ENCODE peak calls at places on chromosomes 2 and 18, in ten cellular contexts. J is heart right ventricle, S is SJSA1, V is ovary, L is right cardiac atrium, F is GM23248, T is body of pancreas, A is stomach, O is thoracic aorta, Q is lower lobe of right lung. Z is an unnamed sample. For H3K4me1, the result is how much of the 10 kb centered on the place peaks cover.

GRCh38 chr2:138327967-138328366 is 173.6 kb upstream of the SPOPL start:
- DNase-seq in J (no peak), S (no peak), V (no peak), L (no peak), F (no peak), T (no peak), A (no peak), O (no peak), Q (no peak), Z (no peak)

GRCh38 chr2:67476808-67477790 is 80.0 kb downstream of the ETAA1 start:
- DNase-seq in J (no peak), S (no peak), V (no peak), L (peak), F (peak), T (peak), A (no peak), O (no peak), Q (no peak), Z (no peak)

GRCh38 chr18:54772081-54772480 is 56.2 kb upstream of the RAB27B start:
- DNase-seq in J (no peak), S (no peak), V (no peak), L (no peak), F (peak), T (no peak), A (no peak), O (no peak), Q (no peak), Z (no peak)

GRCh38 chr18:11986061-11986460 is 4.8 kb downstream of the IMPA2 start:
- DNase-seq in J (no peak), S (no peak), V (no peak), L (no peak), F (no peak), T (no peak), A (no peak), O (no peak), Q (no peak), Z (peak)

GRCh38 chr2:189370719-189371118 is 70.6 kb upstream of the WDR75 start:
- DNase-seq in J (no peak), S (no peak), V (no peak), L (no peak), F (peak), T (no peak), A (no peak), O (no peak), Q (no peak), Z (no peak)

GRCh38 chr2:27303093-27304025 is 4.9 kb downstream of the UCN start:
- DNase-seq in J (peak), S (peak), V (no peak), L (peak), F (peak), T (peak), A (peak), O (no peak), Q (no peak), Z (no peak)

GRCh38 chr18:45684341-45685115 is 39.5 kb upstream of the SLC14A1 start:
- DNase-seq in J (no peak), S (no peak), V (no peak), L (no peak), F (peak), T (no peak), A (no peak), O (no peak), Q (no peak), Z (no peak)

GRCh38 chr2:200752835-200753234 is 58.9 kb upstream of the BZW1 start:
- DNase-seq in J (no peak), S (no peak), V (no peak), L (no peak), F (no peak), T (no peak), A (no peak), O (no peak), Q (no peak), Z (no peak)

GRCh38 chr2:25623361-25623760 is 50.0 kb downstream of the DTNB start:
- DNase-seq in J (no peak), S (no peak), V (no peak), L (no peak), F (no peak), T (no peak), A (no peak), O (no peak), Q (no peak), Z (no peak)

GRCh38 chr2:143852748-143853147 is 667.2 kb downstream of the ZEB2 start:
- DNase-seq in J (no peak), S (no peak), V (no peak), L (no peak), F (no peak), T (no peak), A (no peak), O (no peak), Q (no peak), Z (no peak)

GRCh38 chr18:420661-421060 is 79.8 kb downstream of the COLEC12 start:
- DNase-seq in J (no peak), S (no peak), V (no peak), L (no peak), F (no peak), T (no peak), A (no peak), O (no peak), Q (no peak), Z (no peak)

GRCh38 chr2:148720501-148720998 is 76.0 kb downstream of the EPC2 start:
- DNase-seq in J (no peak), S (no peak), V (peak), L (peak), F (peak), T (peak), A (peak), O (no peak), Q (peak), Z (peak)

GRCh38 chr2:197827618-197828017 is 23.2 kb downstream of the PLCL1 start:
- DNase-seq in J (no peak), S (no peak), V (no peak), L (no peak), F (peak), T (no peak), A (no peak), O (no peak), Q (no peak), Z (no peak)

GRCh38 chr2:29247336-29247914 is 132.2 kb downstream of the CLIP4 start:
- DNase-seq in J (no peak), S (no peak), V (no peak), L (no peak), F (no peak), T (no peak), A (no peak), O (no peak), Q (no peak), Z (no peak)

GRCh38 chr18:5982332-5982731 is 87.0 kb upstream of the TMEM200C start:
- DNase-seq in J (no peak), S (no peak), V (no peak), L (no peak), F (no peak), T (no peak), A (no peak), O (no peak), Q (no peak), Z (no peak)

GRCh38 chr2:144834363-144834762 is 314.4 kb upstream of the ZEB2 start:
- DNase-seq in J (no peak), S (no peak), V (no peak), L (no peak), F (peak), T (no peak), A (no peak), O (no peak), Q (no peak), Z (no peak)

GRCh38 chr2:8135051-8135675 is 546.7 kb upstream of the ID2 start:
- DNase-seq in J (peak), S (no peak), V (no peak), L (peak), F (no peak), T (no peak), A (no peak), O (no peak), Q (no peak), Z (no peak)

GRCh38 chr18:49609416-49610284 is 47.8 kb downstream of the LIPG start:
- DNase-seq in J (no peak), S (no peak), V (no peak), L (no peak), F (peak), T (no peak), A (no peak), O (no peak), Q (no peak), Z (no peak)

GRCh38 chr18:31061945-31062344 is 19.4 kb upstream of the DSC3 start:
- DNase-seq in J (no peak), S (no peak), V (no peak), L (no peak), F (no peak), T (no peak), A (no peak), O (no peak), Q (no peak), Z (no peak)

GRCh38 chr2:71588497-71588896 is 135.1 kb downstream of the DYSF start:
- DNase-seq in J (no peak), S (no peak), V (no peak), L (no peak), F (no peak), T (no peak), A (no peak), O (no peak), Q (no peak), Z (no peak)

GRCh38 chr2:234881413-234882241 is 70.2 kb upstream of the SH3BP4 start:
- DNase-seq in J (peak), S (peak), V (peak), L (peak), F (peak), T (peak), A (peak), O (peak), Q (peak), Z (peak)

GRCh38 chr2:42223822-42224268 is 54.7 kb downstream of the EML4 start:
- DNase-seq in J (no peak), S (no peak), V (no peak), L (no peak), F (peak), T (no peak), A (no peak), O (no peak), Q (no peak), Z (no peak)

GRCh38 chr2:205060269-205060668 is 515.0 kb downstream of the PARD3B start:
- DNase-seq in J (no peak), S (no peak), V (no peak), L (no peak), F (peak), T (no peak), A (no peak), O (no peak), Q (no peak), Z (no peak)

GRCh38 chr18:28110924-28111323 is 66.0 kb downstream of the CDH2 start:
- DNase-seq in J (no peak), S (no peak), V (no peak), L (no peak), F (no peak), T (no peak), A (no peak), O (no peak), Q (no peak), Z (peak)

GRCh38 chr2:27909901-27910300 is 19.4 kb downstream of the BABAM2 start:
- DNase-seq in J (no peak), S (no peak), V (no peak), L (no peak), F (no peak), T (no peak), A (no peak), O (no peak), Q (no peak), Z (no peak)

GRCh38 chr2:73536133-73536532 is 106.1 kb downstream of the NAT8 start:
- DNase-seq in J (no peak), S (no peak), V (no peak), L (no peak), F (no peak), T (no peak), A (no peak), O (no peak), Q (no peak), Z (no peak)

GRCh38 chr2:15738965-15739364 is 147.3 kb downstream of the DDX1 start:
- DNase-seq in J (no peak), S (no peak), V (no peak), L (no peak), F (no peak), T (no peak), A (no peak), O (no peak), Q (no peak), Z (no peak)

GRCh38 chr2:233210843-233211600 is 40.5 kb upstream of the ATG16L1 start:
- DNase-seq in J (peak), S (peak), V (peak), L (peak), F (peak), T (peak), A (peak), O (no peak), Q (peak), Z (peak)

GRCh38 chr18:65749881-65750280 is 931 bp upstream of the CDH7 start:
- DNase-seq in J (no peak), S (no peak), V (no peak), L (no peak), F (no peak), T (no peak), A (no peak), O (no peak), Q (no peak), Z (no peak)

GRCh38 chr2:4898706-4899105 is 793.5 kb upstream of the SOX11 start:
- DNase-seq in J (no peak), S (no peak), V (no peak), L (no peak), F (no peak), T (no peak), A (no peak), O (no peak), Q (no peak), Z (no peak)

GRCh38 chr2:178205853-178206516 is 11.7 kb downstream of the OSBPL6 start:
- DNase-seq in J (no peak), S (no peak), V (no peak), L (no peak), F (peak), T (no peak), A (no peak), O (no peak), Q (no peak), Z (no peak)

GRCh38 chr18:45954070-45954712 is 12.9 kb downstream of the EPG5 start:
- DNase-seq in J (no peak), S (peak), V (no peak), L (no peak), F (peak), T (no peak), A (no peak), O (no peak), Q (no peak), Z (no peak)

GRCh38 chr2:62202019-62202722 is 6.3 kb downstream of the B3GNT2 start:
- DNase-seq in J (no peak), S (no peak), V (no peak), L (no peak), F (no peak), T (no peak), A (no peak), O (no peak), Q (no peak), Z (no peak)

GRCh38 chr2:86372641-86373502 is 35.4 kb upstream of the REEP1 start:
- DNase-seq in J (no peak), S (no peak), V (no peak), L (no peak), F (peak), T (peak), A (peak), O (no peak), Q (no peak), Z (no peak)

GRCh38 chr2:113175101-113175628 is 1.4 kb downstream of the PSD4 start:
- DNase-seq in J (no peak), S (no peak), V (no peak), L (no peak), F (no peak), T (peak), A (peak), O (no peak), Q (no peak), Z (peak)

GRCh38 chr2:169573160-169573973 is at the start of gene FASTKD1:
- DNase-seq in J (peak), S (peak), V (peak), L (peak), F (peak), T (peak), A (peak), O (peak), Q (peak), Z (peak)

GRCh38 chr2:98914713-98915580 is 21.1 kb downstream of the CRACDL start:
- DNase-seq in J (no peak), S (no peak), V (no peak), L (no peak), F (no peak), T (no peak), A (peak), O (no peak), Q (no peak), Z (no peak)

GRCh38 chr2:38603402-38604265 is 906 bp upstream of the HNRNPLL start:
- DNase-seq in J (peak), S (peak), V (peak), L (peak), F (peak), T (peak), A (peak), O (no peak), Q (peak), Z (peak)

GRCh38 chr2:60553992-60554648 is 666 bp upstream of the BCL11A start:
- DNase-seq in J (peak), S (no peak), V (no peak), L (peak), F (peak), T (peak), A (no peak), O (no peak), Q (peak), Z (peak)

GRCh38 chr2:60555794-60556161 is 2.3 kb upstream of the BCL11A start:
- DNase-seq in J (no peak), S (no peak), V (no peak), L (no peak), F (no peak), T (no peak), A (no peak), O (no peak), Q (no peak), Z (no peak)

GRCh38 chr2:60554649-60555065 is 1.2 kb upstream of the BCL11A start:
- DNase-seq in J (no peak), S (no peak), V (no peak), L (peak), F (no peak), T (peak), A (no peak), O (no peak), Q (no peak), Z (peak)

GRCh38 chr2:60556441-60556997 is 3.1 kb upstream of the BCL11A start:
- DNase-seq in J (no peak), S (no peak), V (no peak), L (peak), F (no peak), T (peak), A (no peak), O (no peak), Q (no peak), Z (no peak)

GRCh38 chr2:60555066-60555793 is 1.8 kb upstream of the BCL11A start:
- DNase-seq in J (peak), S (no peak), V (no peak), L (peak), F (peak), T (peak), A (peak), O (no peak), Q (peak), Z (peak)
- H3K4me1 ChIP-seq in J (under half), S (under half), V (under half), L (under half), F (under half), T (under half), A (half or more), O (half or more), Q (half or more), Z (under half)

GRCh38 chr2:96259497-96259921 is 6.3 kb downstream of the TMEM127 start:
- DNase-seq in J (no peak), S (no peak), V (no peak), L (no peak), F (no peak), T (peak), A (peak), O (no peak), Q (peak), Z (no peak)

GRCh38 chr2:96256611-96257113 is 9.1 kb downstream of the TMEM127 start:
- DNase-seq in J (no peak), S (no peak), V (no peak), L (no peak), F (no peak), T (no peak), A (no peak), O (no peak), Q (no peak), Z (no peak)

GRCh38 chr2:96260404-96261260 is 5.2 kb downstream of the TMEM127 start:
- DNase-seq in J (peak), S (peak), V (peak), L (peak), F (peak), T (peak), A (peak), O (peak), Q (peak), Z (peak)

GRCh38 chr2:96261328-96262003 is 4.3 kb downstream of the TMEM127 start:
- DNase-seq in J (no peak), S (no peak), V (no peak), L (no peak), F (no peak), T (no peak), A (no peak), O (no peak), Q (no peak), Z (no peak)

GRCh38 chr2:96258393-96259022 is 7.3 kb downstream of the TMEM127 start:
- DNase-seq in J (no peak), S (no peak), V (no peak), L (no peak), F (no peak), T (no peak), A (no peak), O (no peak), Q (no peak), Z (no peak)
- H3K27ac ChIP-seq in J (peak), S (no peak), V (no peak), L (peak), F (peak), T (peak), A (peak), O (peak), Q (peak), Z (peak)

DNA sequence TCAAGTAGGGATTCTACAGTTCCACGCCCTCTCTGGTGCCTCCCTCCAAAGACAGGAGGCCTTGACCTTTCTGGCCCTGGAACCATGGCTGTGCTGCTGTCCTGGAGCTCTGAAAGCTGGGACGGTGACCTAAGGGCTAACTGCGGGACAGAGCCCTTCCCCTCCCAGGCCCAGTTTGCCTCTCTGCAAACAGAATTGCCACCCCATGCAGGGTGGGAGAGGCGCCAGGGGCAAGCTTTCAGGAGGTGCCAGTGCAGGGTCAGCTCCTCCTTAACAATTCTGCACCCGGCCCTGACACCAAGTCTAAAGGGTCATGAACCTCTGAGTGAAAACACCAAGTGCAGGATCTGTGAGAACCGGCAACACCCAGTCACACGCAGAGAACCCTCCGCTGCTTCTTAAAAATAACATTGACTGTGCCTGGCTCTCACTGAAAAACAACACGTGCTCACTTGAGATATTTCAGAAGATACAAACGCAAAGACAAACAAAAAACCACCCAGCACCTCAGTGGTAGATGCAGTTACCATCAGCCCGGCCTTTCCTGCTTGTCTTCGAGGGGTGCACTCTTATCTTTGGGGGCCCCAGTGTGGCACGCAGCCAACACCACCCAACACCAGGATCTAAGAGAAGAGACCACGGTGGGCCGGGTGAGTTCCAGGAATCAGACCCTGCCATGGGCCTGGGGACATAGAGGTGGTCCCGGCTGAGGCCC is 1.1 kb upstream of the SNED1 start:
- DNase-seq in J (no peak), S (peak), V (no peak), L (peak), F (peak), T (peak), A (peak), O (no peak), Q (peak), Z (peak)
- H3K4me3 ChIP-seq in J (peak), S (no peak), V (peak), L (no peak), F (peak), T (no peak), A (peak), O (peak), Q (peak), Z (no peak)

DNA sequence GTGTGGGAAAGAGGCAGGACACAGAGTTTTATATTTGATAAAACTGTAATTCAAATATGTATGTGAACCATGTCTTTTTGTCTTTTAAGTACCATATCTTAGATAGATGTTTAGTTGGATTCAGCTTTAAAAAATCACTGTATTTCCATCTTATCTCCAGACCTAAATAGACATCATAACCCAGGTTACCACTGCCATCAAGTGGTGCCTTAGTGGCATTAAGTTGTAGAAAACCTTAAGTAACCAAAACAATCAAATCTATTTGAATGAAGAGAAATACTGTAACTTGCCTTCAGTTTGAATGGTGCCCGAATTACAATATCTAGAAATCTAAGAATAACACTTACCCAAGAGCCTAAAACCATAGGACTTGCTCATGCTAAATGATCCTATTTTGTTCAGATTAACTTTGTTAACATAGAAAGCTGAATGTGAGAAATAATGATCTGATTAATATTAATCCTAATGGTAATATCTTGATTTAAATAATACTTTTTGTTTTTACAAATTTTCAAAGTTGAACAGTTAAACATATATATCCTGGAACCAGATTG is 92.5 kb upstream of the MAP2 start:
- DNase-seq in J (no peak), S (no peak), V (no peak), L (no peak), F (peak), T (peak), A (no peak), O (no peak), Q (no peak), Z (no peak)
- H3K4me1 ChIP-seq in J (under half), S (under half), V (under half), L (under half), F (under half), T (under half), A (under half), O (under half), Q (under half), Z (under half)

Z was measured in left lung.